ENCODE peak calls at places on chromosomes 16 and 17, in four cellular contexts. N, I, T and C are unnamed samples.

GRCh38 chr17:67680445-67681224 is 37.1 kb upstream of the NOL11 start:
- DNase-seq in T (no peak), I (no peak), N (no peak), C (no peak)

GRCh38 chr17:56756536-56756935 is 77.2 kb downstream of the C17orf67 start:
- DNase-seq in T (no peak), N (peak), I (no peak), C (no peak)

GRCh38 chr17:429589-429988 is 77.0 kb upstream of the RPH3AL start:
- DNase-seq in N (no peak), I (no peak), T (no peak), C (no peak)

GRCh38 chr17:8056232-8056975 is 17.5 kb downstream of the ALOX15B start:
- DNase-seq in N (no peak), I (peak), T (peak), C (peak)

GRCh38 chr17:44221072-44221861 is 1.8 kb upstream of the UBTF start:
- DNase-seq in N (no peak), I (peak), T (peak), C (peak)

GRCh38 chr16:2698996-2699750 is 16.9 kb downstream of the KCTD5 start:
- DNase-seq in N (no peak), I (no peak), T (no peak), C (no peak)

GRCh38 chr17:72976971-72977767 is 115.3 kb downstream of the SLC39A11 start:
- DNase-seq in N (peak), T (no peak), I (peak), C (peak)

GRCh38 chr17:29004081-29004692 is 1.6 kb downstream of the SEZ6 start:
- DNase-seq in I (no peak), N (no peak), T (no peak), C (no peak)

GRCh38 chr16:75644240-75645012 is 3.0 kb downstream of the KARS1 start:
- DNase-seq in N (no peak), I (peak), T (no peak), C (no peak)

GRCh38 chr17:64574646-64575045 is 67.9 kb downstream of the CEP95 start:
- DNase-seq in I (no peak), T (no peak), N (no peak), C (no peak)

GRCh38 chr16:70433456-70434103 is 5.3 kb downstream of the ST3GAL2 start:
- DNase-seq in I (peak), N (peak), T (no peak), C (no peak)

GRCh38 chr16:12087901-12088364 is 111.4 kb downstream of the SNX29 start:
- DNase-seq in N (no peak), I (peak), T (no peak), C (no peak)

GRCh38 chr16:81767987-81768592 is 11.0 kb upstream of the PLCG2 start:
- DNase-seq in I (peak), N (no peak), T (no peak), C (no peak)

GRCh38 chr16:20904507-20905079 is 4.0 kb downstream of the LYRM1 start:
- DNase-seq in I (peak), T (no peak), N (no peak), C (peak)